ENCODE peak calls at places on chromosomes 2 and 18, in five cellular contexts. W, X, Y, M and Z are unnamed samples. For H3K4me1, the result is how much of the 10 kb centered on the place peaks cover.

GRCh38 chr2:196336715-196337617 is 165.6 kb upstream of the STK17B start:
- DNase-seq in W (no peak), X (no peak), Y (no peak), M (no peak), Z (no peak)

GRCh38 chr18:9156604-9157249 is 20.1 kb downstream of the ANKRD12 start:
- DNase-seq in W (no peak), X (no peak), Y (no peak), M (no peak), Z (no peak)

GRCh38 chr18:73503326-73503725 is 635.5 kb upstream of the NETO1 start:
- DNase-seq in W (no peak), X (no peak), Y (no peak), M (no peak), Z (no peak)

GRCh38 chr2:231357931-231358330 is 37.6 kb upstream of the B3GNT7 start:
- DNase-seq in W (no peak), X (peak), Y (no peak), M (no peak), Z (no peak)

GRCh38 chr2:10844083-10844482 is 31.5 kb upstream of the PDIA6 start:
- DNase-seq in W (no peak), X (peak), Y (peak), M (peak), Z (peak)

GRCh38 chr2:145845207-145845894 is 1325.4 kb upstream of the ZEB2 start:
- DNase-seq in W (no peak), X (no peak), Y (no peak), M (no peak), Z (no peak)

GRCh38 chr2:104755026-104755856 is 98.7 kb upstream of the POU3F3 start:
- DNase-seq in W (no peak), X (no peak), Y (no peak), M (no peak), Z (no peak)

GRCh38 chr2:46669016-46669415 is 189.7 kb downstream of the TMEM247 start:
- DNase-seq in W (no peak), X (no peak), Y (no peak), M (no peak), Z (no peak)

GRCh38 chr2:44759823-44760222 is 181.7 kb upstream of the SIX3 start:
- DNase-seq in W (no peak), X (no peak), Y (no peak), M (no peak), Z (no peak)

GRCh38 chr2:102092518-102092917 is 50.0 kb upstream of the IL1R1 start:
- DNase-seq in W (no peak), X (no peak), Y (no peak), M (no peak), Z (no peak)

GRCh38 chr18:48794251-48794970 is 156.4 kb downstream of the SMAD7 start:
- DNase-seq in W (no peak), X (peak), Y (peak), M (no peak), Z (peak)

GRCh38 chr18:35641916-35642315 is 60.4 kb downstream of the GALNT1 start:
- DNase-seq in W (no peak), X (no peak), Y (no peak), M (no peak), Z (no peak)

GRCh38 chr18:68402784-68403183 is 312.1 kb downstream of the TMX3 start:
- DNase-seq in W (no peak), X (no peak), Y (no peak), M (no peak), Z (no peak)

GRCh38 chr2:128215897-128216645 is 102.6 kb downstream of the HS6ST1 start:
- DNase-seq in W (no peak), X (no peak), Y (no peak), M (no peak), Z (no peak)

GRCh38 chr2:233241803-233242202 is 9.7 kb upstream of the ATG16L1 start:
- DNase-seq in W (no peak), X (peak), Y (no peak), M (no peak), Z (no peak)

GRCh38 chr2:16330571-16331351 is 334.9 kb downstream of the CYRIA start:
- DNase-seq in W (no peak), X (no peak), Y (no peak), M (no peak), Z (no peak)

GRCh38 chr2:168009900-168010299 is 237.5 kb downstream of the STK39 start:
- DNase-seq in W (no peak), X (no peak), Y (no peak), M (no peak), Z (no peak)

GRCh38 chr2:121372756-121373353 is 87.9 kb upstream of the TFCP2L1 start:
- DNase-seq in W (no peak), X (no peak), Y (no peak), M (no peak), Z (no peak)

GRCh38 chr2:29219374-29219773 is 104.2 kb downstream of the CLIP4 start:
- DNase-seq in W (no peak), X (no peak), Y (no peak), M (no peak), Z (no peak)

GRCh38 chr2:219620546-219620945 is 6.9 kb upstream of the SLC4A3 start:
- DNase-seq in W (no peak), X (no peak), Y (no peak), M (no peak), Z (no peak)

GRCh38 chr2:1876352-1876751 is 132.0 kb upstream of the PXDN start:
- DNase-seq in W (no peak), X (no peak), Y (no peak), M (no peak), Z (no peak)

GRCh38 chr2:148645925-148646559 is 1.5 kb downstream of the EPC2 start:
- DNase-seq in W (peak), X (no peak), Y (peak), M (peak), Z (peak)

GRCh38 chr2:27724905-27725693 is 46.4 kb upstream of the MRPL33 start:
- DNase-seq in W (no peak), X (no peak), Y (no peak), M (no peak), Z (no peak)

GRCh38 chr2:239522740-239523119 is 121.9 kb upstream of the HDAC4 start:
- DNase-seq in W (no peak), X (no peak), Y (no peak), M (no peak), Z (no peak)

GRCh38 chr2:72092099-72092498 is 55.6 kb downstream of the CYP26B1 start:
- DNase-seq in W (no peak), X (no peak), Y (no peak), M (peak), Z (no peak)

GRCh38 chr2:202039278-202040100 is 5.8 kb downstream of the FZD7 start:
- DNase-seq in W (no peak), X (no peak), Y (no peak), M (no peak), Z (no peak)

GRCh38 chr2:198293281-198293680 is 488.9 kb downstream of the PLCL1 start:
- DNase-seq in W (no peak), X (no peak), Y (no peak), M (no peak), Z (no peak)

GRCh38 chr18:79799619-79800352 is 2.0 kb downstream of the KCNG2 start:
- DNase-seq in W (no peak), X (peak), Y (no peak), M (no peak), Z (no peak)

GRCh38 chr2:191176801-191177438 is 26.1 kb upstream of the STAT4 start:
- DNase-seq in W (no peak), X (no peak), Y (no peak), M (no peak), Z (no peak)

GRCh38 chr2:88077076-88077475 is 9.5 kb downstream of the SMYD1 start:
- DNase-seq in W (no peak), X (no peak), Y (no peak), M (no peak), Z (no peak)

GRCh38 chr2:190110699-190111098 is 48.2 kb upstream of the MSTN start:
- DNase-seq in W (no peak), X (no peak), Y (no peak), M (no peak), Z (no peak)

GRCh38 chr18:36849288-36850011 is 20.5 kb downstream of the KIAA1328 start:
- DNase-seq in W (no peak), X (no peak), Y (no peak), M (peak), Z (no peak)

GRCh38 chr2:105803337-105803736 is 58.6 kb downstream of the NCK2 start:
- DNase-seq in W (no peak), X (no peak), Y (no peak), M (no peak), Z (no peak)

GRCh38 chr2:102301867-102302362 is 9.4 kb upstream of the IL1RL1 start:
- DNase-seq in W (peak), X (no peak), Y (no peak), M (no peak), Z (peak)

GRCh38 chr2:201233192-201234166 is 26.9 kb upstream of the CASP8 start:
- DNase-seq in W (peak), X (peak), Y (peak), M (peak), Z (peak)

GRCh38 chr2:83686863-83687262 is 772.2 kb downstream of the SUCLG1 start:
- DNase-seq in W (no peak), X (no peak), Y (no peak), M (no peak), Z (no peak)

GRCh38 chr2:109128466-109129355 is at the start of gene SH3RF3:
- DNase-seq in W (no peak), X (peak), Y (peak), M (no peak), Z (peak)

GRCh38 chr2:239276813-239277193 is 124.0 kb downstream of the HDAC4 start:
- DNase-seq in W (no peak), X (no peak), Y (no peak), M (no peak), Z (peak)

GRCh38 chr2:72182547-72183460 is 35.1 kb upstream of the CYP26B1 start:
- DNase-seq in W (no peak), X (peak), Y (peak), M (no peak), Z (no peak)

GRCh38 chr2:96538487-96539214 is 2.1 kb downstream of the ARID5A start:
- DNase-seq in W (peak), X (peak), Y (peak), M (no peak), Z (peak)

GRCh38 chr2:111900859-111901258 is 2.5 kb downstream of the MERTK start:
- DNase-seq in W (no peak), X (no peak), Y (peak), M (no peak), Z (peak)
- TF ChIP-seq CTCF in W (no peak), X (peak), Y (peak), M (peak), Z (peak)

GRCh38 chr18:3599235-3599634 is 149.3 kb downstream of the TGIF1 start:
- DNase-seq in W (no peak), X (no peak), Y (no peak), M (no peak), Z (no peak)
- H3K4me1 ChIP-seq in W (under half), X (under half), Y (half or more), M (half or more), Z (under half)

GRCh38 chr18:10515456-10515855 is 10.4 kb upstream of the NAPG start:
- DNase-seq in W (no peak), X (no peak), Y (no peak), M (no peak), Z (no peak)

GRCh38 chr18:10519999-10520935 is 5.6 kb upstream of the NAPG start:
- DNase-seq in W (peak), X (peak), Y (peak), M (peak), Z (peak)

GRCh38 chr18:10519366-10519765 is 6.5 kb upstream of the NAPG start:
- DNase-seq in W (no peak), X (no peak), Y (no peak), M (no peak), Z (no peak)

GRCh38 chr18:10516078-10516477 is 9.7 kb upstream of the NAPG start:
- DNase-seq in W (no peak), X (no peak), Y (no peak), M (no peak), Z (peak)

DNA sequence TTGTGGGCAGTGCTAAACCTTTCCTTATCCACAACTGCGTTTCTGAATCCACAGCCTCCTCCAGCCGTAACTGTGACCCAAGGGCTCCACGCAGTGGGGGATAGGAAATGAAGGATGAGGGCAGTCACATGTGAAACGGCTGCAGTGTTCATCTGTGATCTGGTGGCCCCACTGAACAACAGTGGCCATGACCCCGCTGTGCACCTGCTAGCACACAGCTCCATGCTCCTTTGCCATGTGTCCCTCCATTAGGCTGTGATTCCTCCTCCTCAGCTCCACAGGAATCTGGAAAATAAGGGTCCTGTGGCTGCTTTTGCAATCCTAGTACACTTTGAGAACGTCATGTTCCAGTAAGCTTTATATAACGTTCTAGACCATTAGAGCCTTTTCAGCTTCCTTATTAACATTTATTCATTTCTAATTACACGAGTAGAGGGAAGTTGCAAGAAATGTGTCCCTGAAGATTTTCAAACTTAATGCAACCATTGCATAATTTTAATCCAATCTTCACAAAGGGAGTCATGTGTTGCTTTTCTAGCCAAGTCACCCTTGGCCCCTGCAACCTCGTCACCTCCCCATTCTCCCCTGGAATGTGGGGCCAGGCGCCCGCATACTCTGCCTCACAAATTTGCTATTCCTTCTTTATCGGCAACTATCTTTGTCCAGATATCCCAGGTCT is 7.1 kb upstream of the NAPG start:
- DNase-seq in W (no peak), X (no peak), Y (peak), M (no peak), Z (peak)
- TF ChIP-seq CTCF in W (no peak), X (no peak), Y (peak), M (no peak), Z (peak)

DNA sequence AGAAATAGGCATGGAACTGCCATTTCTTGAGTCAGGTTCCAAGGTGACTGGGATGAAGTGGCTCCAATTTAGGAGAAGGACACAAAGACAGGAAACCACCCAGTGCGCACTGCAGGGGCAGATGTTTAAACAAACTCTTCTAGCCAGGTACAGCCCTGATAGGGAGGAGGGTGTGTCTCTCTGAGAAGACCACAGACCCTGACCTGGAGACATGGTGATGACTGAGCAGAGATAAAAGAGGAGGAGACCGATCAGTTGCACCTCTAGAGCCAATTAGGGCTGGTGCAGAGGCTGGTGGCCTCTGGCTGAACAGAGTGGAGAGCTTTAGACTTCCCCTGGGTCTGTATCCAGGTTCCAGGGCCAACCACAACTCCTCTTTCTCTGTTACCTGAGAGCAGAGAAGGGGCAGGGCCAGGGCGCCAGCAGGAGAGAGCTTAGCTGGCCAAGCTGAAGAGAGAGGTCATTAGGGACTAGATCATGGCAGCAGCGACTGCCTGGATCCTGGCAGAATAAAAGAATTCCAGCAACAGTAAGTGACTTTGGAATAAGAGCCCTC is 5.4 kb upstream of the SPOPL start:
- DNase-seq in W (no peak), X (no peak), Y (no peak), M (no peak), Z (no peak)
- H3K4me1 ChIP-seq in W (under half), X (under half), Y (under half), M (under half), Z (under half)

GRCh38 chr18:46099463-46099862 is 1.4 kb upstream of the ATP5F1A start:
- DNase-seq in W (no peak), X (no peak), Y (no peak), M (no peak), Z (no peak)

GRCh38 chr18:46096651-46097300 is 1.3 kb downstream of the ATP5F1A start:
- DNase-seq in W (no peak), X (no peak), Y (no peak), M (no peak), Z (no peak)

GRCh38 chr18:46098616-46098933 is 479 bp upstream of the ATP5F1A start:
- DNase-seq in W (no peak), X (no peak), Y (no peak), M (no peak), Z (no peak)

GRCh38 chr18:46097378-46097852 is 681 bp downstream of the ATP5F1A start:
- DNase-seq in W (no peak), X (no peak), Y (no peak), M (no peak), Z (peak)

DNA sequence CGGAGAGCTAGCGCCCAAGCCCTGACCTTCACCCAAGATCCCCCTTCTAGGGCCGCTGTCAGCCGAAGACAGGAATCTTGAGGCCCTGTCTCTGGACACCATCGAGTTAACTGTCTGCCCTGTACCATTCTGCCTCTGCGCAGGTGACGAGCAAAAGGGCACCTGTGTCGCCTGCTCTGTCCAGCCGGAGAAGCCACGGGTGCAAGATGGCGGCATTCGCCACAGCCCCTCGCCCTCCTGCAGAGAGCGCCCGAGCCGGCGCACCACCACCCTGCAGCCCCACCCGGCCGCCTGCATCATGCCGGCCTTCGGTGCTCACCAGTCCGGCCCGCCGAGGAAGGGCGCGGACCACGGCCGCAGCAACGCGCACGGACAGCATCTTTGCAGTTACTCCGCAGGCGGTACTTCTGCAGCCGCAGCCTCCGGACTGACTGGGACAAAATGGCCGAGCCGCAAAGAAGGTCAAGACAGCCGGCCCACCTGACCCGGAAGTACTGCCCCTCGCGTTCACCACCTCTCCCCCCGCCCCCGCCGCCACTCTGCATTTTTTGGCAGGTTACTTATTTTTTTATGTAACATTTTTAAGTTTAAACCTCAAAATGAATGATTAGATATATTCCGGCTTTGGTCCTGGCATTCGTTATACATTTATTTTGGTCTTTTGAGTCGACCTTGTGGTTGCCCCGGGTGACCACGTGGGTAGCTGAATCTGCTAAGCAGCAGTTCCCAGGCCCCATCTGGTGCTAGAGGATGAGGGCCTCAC is at the start of gene ATP5F1A:
- DNase-seq in W (peak), X (peak), Y (peak), M (peak), Z (peak)
- TF ChIP-seq CTCF in W (no peak), X (no peak), Y (peak), M (no peak), Z (no peak)

GRCh38 chr18:3689986-3690681 is 240.2 kb downstream of the TGIF1 start:
- DNase-seq in W (no peak), X (no peak), Y (no peak), M (no peak), Z (no peak)
- H3K4me1 ChIP-seq in W (under half), X (under half), Y (under half), M (under half), Z (under half)

GRCh38 chr2:95077521-95077807 is 44.1 kb downstream of the MRPS5 start:
- DNase-seq in W (no peak), X (no peak), Y (no peak), M (peak), Z (no peak)
- TF ChIP-seq CTCF in W (no peak), X (no peak), Y (no peak), M (no peak), Z (no peak)

DNA sequence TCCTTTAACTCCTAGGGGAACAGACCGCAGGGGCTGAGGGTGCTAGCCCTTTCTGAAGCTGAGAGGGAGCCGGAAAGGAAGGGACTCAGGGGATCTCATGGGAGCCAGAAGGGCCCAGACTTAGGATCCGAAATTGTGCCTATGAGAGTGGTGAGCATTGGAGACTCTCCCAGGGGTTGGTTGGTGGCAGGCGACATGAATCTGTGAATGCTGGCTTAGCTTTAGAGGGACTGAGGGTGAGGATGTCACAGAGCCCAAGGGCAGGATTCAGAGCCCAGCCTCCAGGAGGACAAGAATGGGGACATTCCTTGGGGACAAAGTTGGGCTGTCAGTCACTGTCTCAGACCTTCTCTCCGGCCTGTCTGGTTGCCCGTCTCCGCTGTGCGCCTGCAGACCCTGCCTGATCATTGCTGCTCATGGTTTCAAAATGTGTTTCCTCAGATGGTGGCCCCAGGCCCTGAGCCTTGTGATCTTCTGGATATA is 17.5 kb downstream of the GNLY start:
- DNase-seq in W (no peak), X (no peak), Y (no peak), M (no peak), Z (no peak)
- H3K4me1 ChIP-seq in W (under half), X (under half), Y (under half), M (under half), Z (under half)